ENCODE peak calls at places on chromosomes 6 and 20, in four cellular contexts. R, E, J and Y are unnamed samples.

GRCh38 chr20:5923493-5923892 is 26.8 kb downstream of the TRMT6 start:
- DNase-seq in R (no peak), E (no peak), J (no peak), Y (no peak)

GRCh38 chr20:53739799-53740785 is 146.5 kb upstream of the ZNF217 start:
- DNase-seq in R (no peak), E (no peak), J (no peak), Y (no peak)

GRCh38 chr6:105713474-105714118 is 310.7 kb upstream of the PREP start:
- DNase-seq in R (no peak), E (no peak), J (peak), Y (no peak)

GRCh38 chr6:157518399-157519250 is 137.6 kb downstream of the ZDHHC14 start:
- DNase-seq in R (no peak), E (no peak), J (no peak), Y (no peak)

GRCh38 chr20:26169506-26169905 is 472.9 kb upstream of the ZNF337 start:
- DNase-seq in R (no peak), E (no peak), J (peak), Y (no peak)

GRCh38 chr6:109069746-109070145 is 24.9 kb downstream of the SESN1 start:
- DNase-seq in R (no peak), E (no peak), J (no peak), Y (no peak)

GRCh38 chr6:159729598-159729997 is 2.3 kb downstream of the WTAP start:
- DNase-seq in R (no peak), E (no peak), J (peak), Y (no peak)

GRCh38 chr6:164947174-164947573 is 362.2 kb downstream of the C6orf118 start:
- DNase-seq in R (no peak), E (no peak), J (no peak), Y (no peak)

GRCh38 chr6:80959034-80959433 is 793.4 kb downstream of the TENT5A start:
- DNase-seq in R (no peak), E (no peak), J (peak), Y (no peak)

GRCh38 chr20:18397090-18397489 is 69.7 kb downstream of the DZANK1 start:
- DNase-seq in R (no peak), E (no peak), J (no peak), Y (no peak)

GRCh38 chr20:290081-290831 is at the start of gene C20orf96:
- DNase-seq in R (peak), E (peak), J (peak), Y (peak)

GRCh38 chr6:151391471-151392428 is at the start of gene ZBTB2:
- DNase-seq in R (peak), E (peak), J (peak), Y (peak)

GRCh38 chr6:159695984-159696383 is 2.9 kb upstream of the SOD2 start:
- DNase-seq in R (no peak), E (no peak), J (peak), Y (no peak)

GRCh38 chr20:48025661-48026060 is 240.4 kb upstream of the SULF2 start:
- DNase-seq in R (no peak), E (no peak), J (peak), Y (no peak)

GRCh38 chr6:165768961-165769360 is 105.9 kb upstream of the PDE10A start:
- DNase-seq in R (no peak), E (no peak), J (no peak), Y (no peak)

GRCh38 chr6:158536084-158536890 is 23.6 kb upstream of the TMEM181 start:
- DNase-seq in R (peak), E (peak), J (peak), Y (peak)

GRCh38 chr6:170091000-170091638 is 199.8 kb downstream of the DLL1 start:
- DNase-seq in R (no peak), E (no peak), J (no peak), Y (peak)

GRCh38 chr6:97361286-97361685 is 78.3 kb upstream of the MMS22L start:
- DNase-seq in R (peak), E (no peak), J (no peak), Y (no peak)

GRCh38 chr6:29517245-29517644 is 29.5 kb upstream of the MAS1L start:
- DNase-seq in R (no peak), E (no peak), J (no peak), Y (no peak)

GRCh38 chr20:51531141-51531710 is 11.3 kb downstream of the NFATC2 start:
- DNase-seq in R (no peak), E (no peak), J (no peak), Y (no peak)

GRCh38 chr6:43355862-43356590 is 13.4 kb downstream of the ZNF318 start:
- DNase-seq in R (no peak), E (no peak), J (no peak), Y (no peak)
- TF ChIP-seq CTCF in R (peak), E (no peak), J (peak), Y (no peak)

GRCh38 chr20:33459599-33459998 is 16.0 kb upstream of the SNTA1 start:
- DNase-seq in R (no peak), E (no peak), J (no peak), Y (no peak)
- TF ChIP-seq CTCF in R (no peak), E (no peak), J (no peak), Y (no peak)

GRCh38 chr20:63497946-63498935 is 642 bp downstream of the EEF1A2 start:
- DNase-seq in R (peak), E (no peak), J (peak), Y (peak)

GRCh38 chr20:63495771-63496403 is 3.0 kb downstream of the EEF1A2 start:
- DNase-seq in R (no peak), E (peak), J (peak), Y (peak)

GRCh38 chr20:63495167-63495720 is 3.6 kb downstream of the EEF1A2 start:
- DNase-seq in R (no peak), E (no peak), J (no peak), Y (no peak)

GRCh38 chr20:63497138-63497945 is 1.5 kb downstream of the EEF1A2 start:
- DNase-seq in R (no peak), E (no peak), J (no peak), Y (peak)

DNA sequence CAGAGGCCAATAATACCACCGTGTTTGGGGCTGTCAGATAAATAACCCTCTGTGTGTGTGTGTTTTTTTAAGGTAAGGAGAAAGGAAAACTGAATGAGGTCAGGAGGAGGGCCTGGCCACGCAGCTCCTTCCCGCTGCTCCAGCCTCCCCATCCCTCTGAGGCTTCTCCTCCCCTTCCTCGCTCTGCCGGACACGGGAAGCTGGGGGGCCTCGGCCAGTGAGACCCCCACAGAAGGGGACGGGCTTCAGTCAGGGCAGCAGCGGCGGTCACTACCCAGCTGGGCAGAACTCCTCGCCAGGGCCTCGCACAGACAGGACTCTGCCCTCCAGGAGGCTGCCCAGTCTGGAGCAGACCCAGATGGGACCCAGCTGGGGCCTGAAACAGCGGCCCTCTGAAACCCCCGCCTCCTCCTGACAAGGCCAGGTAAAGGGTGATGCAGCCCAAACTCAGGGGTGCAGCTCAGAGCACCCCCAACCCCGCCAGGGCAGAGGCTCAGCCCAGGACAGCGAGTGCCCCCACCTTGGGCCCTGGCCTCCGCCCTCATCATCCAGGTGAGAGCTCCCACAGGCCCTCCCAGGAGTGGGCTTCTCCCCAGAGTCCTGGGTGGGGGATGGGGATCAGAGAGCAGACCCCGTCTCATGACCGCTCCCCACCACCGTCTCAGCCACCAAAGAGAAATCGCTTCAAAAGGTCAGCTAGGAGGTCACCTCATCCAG is 2.3 kb downstream of the EEF1A2 start:
- DNase-seq in R (no peak), E (no peak), J (no peak), Y (peak)
- TF ChIP-seq CTCF in R (no peak), E (peak), J (no peak), Y (no peak)

DNA sequence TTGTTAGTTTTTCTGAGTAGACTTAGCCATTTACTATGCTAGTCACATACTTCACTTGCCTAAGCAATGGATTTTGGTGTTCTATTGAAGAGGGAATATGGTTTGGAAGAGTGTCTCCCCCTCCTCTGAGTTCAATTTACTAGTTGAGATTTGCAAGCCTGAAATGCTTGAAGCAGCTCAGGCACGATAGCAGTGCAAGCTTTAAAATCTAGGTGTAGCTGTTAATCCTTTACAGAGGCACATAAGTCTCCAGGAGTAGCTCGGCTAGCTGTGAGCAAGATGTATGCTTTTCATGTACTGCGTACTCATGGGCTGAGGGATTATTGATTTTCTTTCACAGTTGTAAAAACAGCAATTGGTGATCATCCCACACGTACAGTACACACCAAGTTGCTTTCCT is 745 bp downstream of the FLRT3 start:
- DNase-seq in R (peak), E (no peak), J (peak), Y (no peak)
- TF ChIP-seq CTCF in R (peak), E (no peak), J (no peak), Y (no peak)

GRCh38 chr6:3239110-3239830 is 11.8 kb upstream of the TUBB2B start:
- DNase-seq in R (no peak), E (no peak), J (no peak), Y (no peak)
- TF ChIP-seq CTCF in R (peak), E (peak), J (no peak), Y (no peak)